ENCODE peak calls at places on chromosomes 12 and 14, in four cellular contexts. A is K562, F is HepG2, J is H1. Z is an unnamed sample.

GRCh38 chr12:1473418-1473817 is 121.0 kb downstream of the FBXL14 start:
- DNase-seq in A (no peak), F (no peak), J (no peak), Z (no peak)

GRCh38 chr14:79483472-79483871 is 727.8 kb downstream of the DIO2 start:
- DNase-seq in A (no peak), F (no peak), J (no peak), Z (no peak)

GRCh38 chr14:64053694-64054669 is 201.2 kb downstream of the SYNE2 start:
- DNase-seq in A (no peak), F (no peak), J (no peak), Z (no peak)

GRCh38 chr14:31937730-31938346 is 139.3 kb upstream of the ARHGAP5 start:
- DNase-seq in A (peak; percentile 58), F (peak; percentile 98), J (no peak), Z (peak; percentile 55)

GRCh38 chr12:16573652-16574077 is 32.3 kb downstream of the LMO3 start:
- DNase-seq in A (no peak), F (peak; percentile 18), J (no peak), Z (no peak)

GRCh38 chr14:36507847-36508417 is 12.1 kb downstream of the NKX2-1 start:
- DNase-seq in A (no peak), F (no peak), J (no peak), Z (no peak)

GRCh38 chr12:119666900-119667576 is 895 bp upstream of the PRKAB1 start:
- DNase-seq in A (no peak), F (no peak), J (no peak), Z (peak; percentile 70)

GRCh38 chr14:99412122-99413061 is 68.3 kb downstream of the SETD3 start:
- DNase-seq in A (no peak), F (no peak), J (peak; percentile 46), Z (no peak)

GRCh38 chr12:7061596-7061995 is 1.1 kb downstream of the C1S start:
- DNase-seq in A (no peak), F (peak; percentile 40), J (no peak), Z (no peak)

GRCh38 chr12:52347016-52347415 is 20.3 kb downstream of the KRT85 start:
- DNase-seq in A (no peak), F (no peak), J (no peak), Z (no peak)

GRCh38 chr12:120529641-120530314 is 820 bp upstream of the COQ5 start:
- DNase-seq in A (peak; percentile 40), F (peak; percentile 68), J (no peak), Z (no peak)

GRCh38 chr12:99281277-99281676 is 366.3 kb upstream of the GARIN6 start:
- DNase-seq in A (no peak), F (no peak), J (no peak), Z (no peak)

GRCh38 chr12:130504836-130505175 is 167.1 kb downstream of the PIWIL1 start:
- DNase-seq in A (no peak), F (no peak), J (no peak), Z (no peak)

GRCh38 chr12:12562016-12562483 is 613 bp downstream of the DUSP16 start:
- DNase-seq in A (peak; percentile 23), F (no peak), J (no peak), Z (no peak)

GRCh38 chr14:34364201-34364600 is 97.8 kb downstream of the SPTSSA start:
- DNase-seq in A (no peak), F (no peak), J (no peak), Z (no peak)

GRCh38 chr12:111438501-111438900 is 32.8 kb downstream of the SH2B3 start:
- DNase-seq in A (no peak), F (no peak), J (no peak), Z (no peak)

GRCh38 chr12:91805031-91805430 is 340.6 kb downstream of the BTG1 start:
- DNase-seq in A (no peak), F (no peak), J (no peak), Z (no peak)

GRCh38 chr14:73293782-73294781 is 56.8 kb downstream of the PAPLN start:
- DNase-seq in A (no peak), F (no peak), J (no peak), Z (no peak)

GRCh38 chr14:101721111-101721510 is 40.4 kb upstream of the PPP2R5C start:
- DNase-seq in A (no peak), F (no peak), J (no peak), Z (no peak)

GRCh38 chr14:104867371-104868059 is 2.4 kb downstream of the CEP170B start:
- DNase-seq in A (no peak), F (no peak), J (no peak), Z (no peak)

GRCh38 chr14:101367421-101368261 is 193.7 kb upstream of the DIO3 start:
- DNase-seq in A (no peak), F (no peak), J (no peak), Z (no peak)

GRCh38 chr14:96143906-96144305 is 60.7 kb upstream of the BDKRB2 start:
- DNase-seq in A (no peak), F (no peak), J (no peak), Z (no peak)

GRCh38 chr14:71733210-71733883 is 198.9 kb upstream of the RGS6 start:
- DNase-seq in A (no peak), F (no peak), J (no peak), Z (no peak)

DNA sequence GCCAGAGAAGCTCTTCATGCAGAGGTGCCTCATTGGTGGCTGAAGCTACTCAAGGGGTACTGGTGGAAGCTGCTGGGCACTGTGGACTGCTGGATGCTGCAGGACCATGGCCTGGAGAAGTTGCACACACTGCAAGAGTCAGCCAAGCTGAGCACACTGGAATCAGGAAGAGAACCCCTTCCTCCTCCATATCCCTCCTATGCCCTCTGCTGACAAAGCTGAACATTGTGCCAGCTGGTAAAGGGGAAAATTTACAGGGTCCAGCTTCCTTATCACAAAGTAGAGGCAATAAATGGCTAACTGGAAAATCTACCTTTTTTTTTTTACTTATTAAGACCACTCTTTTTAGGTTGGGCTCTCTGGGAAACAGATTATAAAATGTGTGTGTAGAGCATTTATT is 6.5 kb downstream of the CCDC175 start:
- DNase-seq in A (no peak), F (no peak), J (no peak), Z (no peak)
- TF ChIP-seq HDAC2 in A (no peak), F (no peak), J (no peak), Z (no peak)

DNA sequence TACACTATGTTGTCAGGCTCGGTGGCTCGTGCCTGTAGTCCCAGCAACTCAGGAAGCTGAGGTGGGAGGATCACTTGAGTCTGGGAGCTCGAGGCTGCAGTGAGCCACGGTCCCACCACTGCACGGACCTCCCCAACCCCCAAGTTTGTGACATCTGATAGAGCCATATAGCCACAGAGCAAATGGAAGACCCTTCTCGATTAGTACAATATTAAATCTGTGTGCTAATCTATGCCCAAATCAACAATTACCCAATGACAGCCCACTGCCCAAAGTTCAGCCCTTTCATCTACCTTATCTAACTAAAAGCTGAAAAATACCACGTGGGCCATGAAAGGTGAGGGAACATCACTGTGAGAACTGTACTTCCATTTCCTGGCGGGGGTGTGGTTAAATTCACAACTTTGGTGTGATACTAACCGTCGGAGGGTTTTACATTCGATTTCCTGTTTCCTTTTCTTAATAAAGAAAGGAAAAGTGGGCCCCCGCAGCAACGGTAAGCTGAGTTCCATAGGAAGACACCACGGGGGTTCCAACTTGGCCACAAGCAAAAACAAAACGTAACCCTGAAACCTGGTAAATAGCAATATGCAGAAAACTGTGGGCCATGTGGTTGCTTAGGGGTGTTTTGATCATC is 31.2 kb upstream of the FOS start:
- DNase-seq in A (no peak), F (peak; percentile 77), J (no peak), Z (peak; percentile 40)
- TF ChIP-seq TAF1 in A (no peak), F (no peak), J (no peak), Z (peak; percentile 31)

DNA sequence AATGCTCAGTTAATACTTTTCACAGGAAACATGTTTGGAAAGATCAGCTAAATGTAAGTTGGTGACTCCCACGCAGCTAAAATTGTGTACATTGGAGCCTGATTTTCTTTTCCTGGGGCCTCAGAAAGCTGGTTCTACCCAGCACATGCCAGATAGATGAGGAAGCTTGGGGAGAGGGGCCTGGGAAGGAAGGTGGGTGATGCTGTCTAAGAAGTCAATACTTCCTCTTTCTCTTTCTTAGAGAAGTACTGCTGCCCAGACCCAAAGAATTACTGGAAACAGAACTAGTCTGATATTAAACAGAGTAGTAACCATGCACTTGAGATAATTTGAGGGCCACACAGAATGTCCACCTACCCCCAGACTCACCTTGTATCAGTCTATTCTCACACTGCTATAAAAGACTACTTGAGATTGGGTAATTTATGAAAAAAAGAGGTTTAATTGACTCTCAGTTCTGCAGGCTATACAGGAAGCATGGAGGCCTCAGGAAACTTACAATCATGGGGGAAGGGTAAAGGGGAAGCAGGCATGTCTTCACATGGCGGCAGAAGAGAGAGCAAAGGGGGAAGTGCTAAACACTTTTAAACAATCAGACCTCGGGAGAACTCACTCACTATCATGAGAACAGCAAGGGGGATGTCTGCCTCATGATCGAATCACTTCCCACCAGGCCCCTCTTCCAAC is 123.3 kb upstream of the MED13L start:
- DNase-seq in A (no peak), F (no peak), J (no peak), Z (no peak)
- TF ChIP-seq HDAC2 in A (no peak), F (no peak), J (no peak), Z (no peak)

GRCh38 chr12:100401660-100402059 is 44.8 kb downstream of the SLC17A8 start:
- DNase-seq in A (no peak), F (no peak), J (no peak), Z (no peak)
- TF ChIP-seq TAF1 in A (no peak), F (no peak), J (no peak), Z (no peak)

GRCh38 chr14:70118064-70118463 is 70.7 kb downstream of the SLC8A3 start:
- DNase-seq in A (no peak), F (no peak), J (no peak), Z (no peak)
- TF ChIP-seq HDAC2 in A (no peak), F (no peak), J (no peak), Z (no peak)

GRCh38 chr14:58865520-58866281 is 227.9 kb downstream of the DACT1 start:
- DNase-seq in A (no peak), F (no peak), J (no peak), Z (no peak)
- TF ChIP-seq TAF1 in A (no peak), F (no peak), J (no peak), Z (no peak)

GRCh38 chr14:77320238-77320935 is at the start of gene POMT2:
- DNase-seq in A (peak; percentile 93), F (peak; percentile 88), J (peak; percentile 84), Z (peak; percentile 64)
- TF ChIP-seq HDAC2 in A (no peak), F (no peak), J (no peak), Z (no peak)

DNA sequence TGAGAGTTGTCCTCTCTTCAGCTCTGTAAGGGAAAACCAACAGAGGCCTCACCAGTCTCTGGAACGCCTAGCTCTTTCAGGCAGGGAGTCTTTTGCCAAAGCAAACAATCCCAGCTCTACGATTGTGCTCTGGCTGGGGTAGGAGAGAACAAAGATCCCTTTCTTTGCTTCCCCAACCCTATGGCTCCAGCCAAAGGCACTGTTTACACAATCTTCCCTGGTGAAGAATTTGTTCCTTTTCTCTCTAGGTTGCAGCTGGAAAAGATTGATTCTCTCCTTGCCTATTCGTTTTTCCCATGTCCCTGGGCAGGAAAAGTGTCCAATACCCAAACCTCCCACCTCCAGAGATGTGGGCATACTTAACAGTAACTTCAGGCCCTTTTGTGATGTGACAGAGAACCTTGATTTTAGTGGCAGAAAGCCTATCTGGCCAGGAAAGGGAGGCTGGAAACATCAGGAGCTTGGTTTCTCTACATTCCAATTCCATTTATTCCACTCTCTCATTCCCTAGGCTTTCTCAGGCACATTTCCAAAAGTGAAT is 16.8 kb downstream of the ATP5MC2 start:
- DNase-seq in A (no peak), F (peak; percentile 96), J (no peak), Z (no peak)
- TF ChIP-seq TAF1 in A (no peak), F (no peak), J (no peak), Z (no peak)